ENCODE peak calls at places on chromosome 14, in four cellular contexts. M, V, Q and P are unnamed samples.

GRCh38 chr14:36604757-36605505 is 22.5 kb upstream of the NKX2-8 start:
- DNase-seq in M (peak; percentile 93), V (no peak), Q (peak; percentile 63), P (peak; percentile 77)

GRCh38 chr14:51131516-51131915 is 36.6 kb upstream of the TRIM9 start:
- DNase-seq in M (no peak), V (no peak), Q (no peak), P (no peak)

GRCh38 chr14:34931206-34931605 is 51.6 kb upstream of the SRP54 start:
- DNase-seq in M (no peak), V (peak; percentile 9), Q (no peak), P (no peak)

GRCh38 chr14:84202486-84202885 is 1327.5 kb upstream of the FLRT2 start:
- DNase-seq in M (no peak), V (no peak), Q (no peak), P (no peak)

GRCh38 chr14:72708708-72709475 is 185.0 kb downstream of the DPF3 start:
- DNase-seq in M (no peak), V (no peak), Q (no peak), P (no peak)

GRCh38 chr14:36091096-36091495 is 85.4 kb downstream of the PTCSC3 start:
- DNase-seq in M (peak; percentile 98), V (peak; percentile 23), Q (no peak), P (peak; percentile 12)

GRCh38 chr14:98462908-98463307 is 809.1 kb downstream of the BCL11B start:
- DNase-seq in M (no peak), V (no peak), Q (no peak), P (no peak)

GRCh38 chr14:58275527-58276190 is 22.7 kb upstream of the ARID4A start:
- DNase-seq in M (no peak), V (no peak), Q (no peak), P (no peak)

GRCh38 chr14:98959410-98959809 is 312.6 kb downstream of the BCL11B start:
- DNase-seq in M (no peak), V (no peak), Q (no peak), P (no peak)

GRCh38 chr14:42222924-42223471 is 616.3 kb downstream of the LRFN5 start:
- DNase-seq in M (no peak), V (peak; percentile 67), Q (no peak), P (no peak)

GRCh38 chr14:79443602-79444001 is 767.7 kb downstream of the DIO2 start:
- DNase-seq in M (no peak), V (no peak), Q (no peak), P (no peak)

GRCh38 chr14:91286530-91286937 is 42.0 kb upstream of the GPR68 start:
- DNase-seq in M (peak; percentile 58), V (peak; percentile 21), Q (peak; percentile 73), P (peak; percentile 83)

GRCh38 chr14:95564060-95564459 is 29.2 kb downstream of the GLRX5 start:
- DNase-seq in M (no peak), V (no peak), Q (no peak), P (no peak)

DNA sequence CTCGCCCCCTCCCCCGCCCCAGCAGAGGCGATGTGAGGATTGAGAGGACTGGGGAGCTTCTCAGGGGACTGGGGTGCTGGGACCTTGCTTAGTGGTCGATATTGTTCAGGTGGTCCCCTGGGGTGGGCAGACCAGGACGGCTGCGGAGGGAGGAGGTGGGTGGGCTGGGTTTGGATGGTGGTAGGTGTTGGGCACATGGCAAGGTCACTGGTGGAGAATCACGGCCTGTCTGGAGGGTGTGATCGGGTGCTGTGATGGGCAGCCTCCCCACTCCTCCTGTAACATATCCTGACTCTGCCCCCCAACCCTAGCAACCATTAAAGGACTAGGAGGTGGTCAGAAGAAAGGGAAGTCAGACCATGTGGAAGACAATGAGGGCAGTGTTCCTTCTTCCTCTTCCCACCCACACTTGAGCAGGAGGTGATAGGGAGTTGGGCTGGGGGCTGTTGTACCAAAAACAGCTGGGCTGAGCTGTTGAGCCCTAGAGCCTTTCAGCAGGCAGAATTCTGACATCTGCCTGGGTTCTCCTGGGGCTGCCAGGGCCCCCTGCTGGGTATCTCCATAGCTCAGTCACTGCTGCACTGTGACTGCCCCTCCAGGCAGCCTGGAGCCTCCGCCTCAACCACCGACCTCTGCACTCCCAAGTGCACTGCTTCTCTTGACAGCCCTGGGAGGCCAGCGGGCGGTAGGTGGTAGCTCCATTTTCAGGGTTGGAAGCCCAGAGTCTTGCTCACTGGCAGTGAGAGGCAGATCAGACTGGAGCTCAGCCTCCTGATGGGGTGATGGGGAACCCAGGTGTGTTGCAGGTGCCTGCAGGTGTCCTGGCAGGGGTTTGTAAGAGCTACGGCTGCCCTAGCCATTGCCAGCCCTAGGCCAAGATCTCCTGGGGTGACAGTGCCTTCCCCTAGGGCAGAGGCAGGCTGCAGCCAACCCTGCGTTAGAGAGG is 15.3 kb downstream of the VASH1 start:
- DNase-seq in M (peak; percentile 29), V (no peak), Q (peak; percentile 34), P (no peak)
- TF ChIP-seq SP1 in M (no peak), V (no peak), Q (no peak), P (no peak)

DNA sequence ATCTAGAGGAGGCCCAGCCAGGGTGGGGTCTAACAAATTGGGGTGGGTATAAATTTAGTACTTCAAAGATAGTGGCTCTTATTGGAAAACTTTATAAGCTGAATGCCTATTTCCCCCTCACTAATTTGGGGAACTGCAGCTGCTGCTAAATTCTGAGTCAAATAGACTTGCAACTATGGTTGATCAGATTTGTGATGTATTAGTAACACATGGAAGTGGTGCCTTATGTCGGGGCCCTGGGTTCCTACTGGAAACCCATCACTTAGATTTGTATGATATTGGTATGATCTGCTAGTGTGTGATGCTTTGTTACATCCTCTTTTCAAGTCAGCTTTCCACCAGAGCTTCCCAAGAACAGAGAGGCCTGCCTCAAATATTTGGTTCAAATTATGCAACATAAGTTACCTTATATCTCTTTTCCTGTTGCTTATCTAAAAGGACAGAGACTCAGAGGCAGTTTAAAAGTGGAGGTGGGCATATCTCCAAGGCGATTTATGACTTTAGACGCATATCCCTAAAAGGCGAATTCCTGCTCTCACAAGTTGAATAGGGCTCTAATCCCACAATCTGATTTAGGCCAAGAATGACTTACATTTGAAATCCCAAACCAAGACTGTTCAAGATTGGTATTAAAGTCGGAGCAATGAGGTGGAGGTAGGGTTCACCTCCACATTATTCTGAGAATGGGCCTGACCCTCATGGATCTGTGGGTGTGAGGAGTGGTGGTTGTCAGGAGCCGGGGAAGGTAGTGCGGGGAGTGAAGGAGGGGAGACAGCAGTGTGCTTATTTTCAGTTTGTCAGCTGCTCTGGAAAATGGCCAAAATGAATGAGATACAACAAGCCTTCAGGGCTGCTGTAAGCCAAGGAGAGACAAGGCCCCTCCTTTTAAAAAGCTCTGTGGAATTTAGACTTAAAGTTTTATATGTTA is 425.8 kb downstream of the RAD51B start:
- DNase-seq in M (no peak), V (no peak), Q (peak; percentile 33), P (no peak)
- TF ChIP-seq BHLHE40 in M (no peak), V (no peak), Q (no peak), P (no peak)

GRCh38 chr14:55151601-55152000 is 22.5 kb downstream of the LGALS3 start:
- DNase-seq in M (no peak), V (no peak), Q (no peak), P (no peak)
- TF ChIP-seq TARDBP in M (no peak), V (no peak), Q (no peak), P (no peak)

DNA sequence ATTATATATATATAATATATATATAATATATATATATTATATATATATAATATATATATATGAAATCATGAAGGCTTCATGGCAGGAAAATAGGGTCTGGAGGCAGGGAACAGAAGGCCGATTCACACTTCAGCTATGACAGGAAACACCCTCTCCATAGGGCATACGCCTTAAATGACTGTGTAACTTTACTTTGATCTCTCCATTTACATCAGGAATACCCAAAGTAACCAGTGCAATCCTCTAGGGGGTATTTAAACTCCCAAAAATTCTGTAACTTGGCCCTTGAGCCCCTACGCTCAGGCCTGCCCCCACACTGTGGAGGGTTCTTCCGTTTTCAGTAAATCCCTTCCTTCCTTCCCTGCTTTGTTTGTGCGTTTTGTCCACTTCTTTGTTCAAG is 40.4 kb upstream of the PPP2R5C start:
- DNase-seq in M (no peak), V (no peak), Q (no peak), P (peak; percentile 1)
- TF ChIP-seq SP1 in M (no peak), V (no peak), Q (no peak), P (no peak)

GRCh38 chr14:70665448-70666363 is 24.0 kb downstream of the TTC9 start:
- DNase-seq in M (no peak), V (peak; percentile 90), Q (no peak), P (no peak)

GRCh38 chr14:70662816-70663215 is 21.1 kb downstream of the TTC9 start:
- DNase-seq in M (no peak), V (no peak), Q (no peak), P (no peak)

GRCh38 chr14:70664698-70665447 is 23.2 kb downstream of the TTC9 start:
- DNase-seq in M (no peak), V (no peak), Q (no peak), P (no peak)

GRCh38 chr14:70662080-70662479 is 20.4 kb downstream of the TTC9 start:
- DNase-seq in M (no peak), V (no peak), Q (no peak), P (no peak)

DNA sequence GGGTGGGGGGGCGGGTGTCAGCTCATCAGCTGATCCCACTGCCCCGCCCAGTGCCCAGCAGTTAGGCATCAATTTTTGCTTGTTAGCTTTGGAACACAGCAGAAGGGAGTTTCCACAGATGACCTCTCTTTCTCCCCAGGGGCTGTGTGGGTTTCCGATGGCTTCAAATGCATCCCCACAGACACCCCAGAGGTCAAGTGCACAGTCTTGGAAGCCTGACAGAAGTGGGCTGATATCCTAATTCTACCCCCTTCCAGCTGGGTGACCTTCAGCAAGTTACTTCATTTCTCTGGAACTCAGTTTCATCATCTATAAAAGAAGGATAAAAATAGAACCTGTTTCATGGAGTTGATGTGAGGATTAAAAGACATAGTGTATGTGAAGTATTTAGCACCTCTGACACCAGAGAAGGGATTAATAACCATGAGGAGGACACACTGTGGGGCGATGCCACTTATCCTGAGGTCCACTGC is 22.0 kb downstream of the TTC9 start:
- DNase-seq in M (no peak), V (peak; percentile 90), Q (no peak), P (no peak)
- TF ChIP-seq BHLHE40 in M (no peak), V (peak; percentile 50), Q (no peak), P (no peak)

GRCh38 chr14:59529189-59529588 is 44.9 kb downstream of the JKAMP start:
- DNase-seq in M (no peak), V (no peak), Q (no peak), P (no peak)

GRCh38 chr14:59537476-59537875 is 39.1 kb downstream of the CCDC175 start:
- DNase-seq in M (no peak), V (no peak), Q (no peak), P (no peak)

GRCh38 chr14:59530349-59530748 is 46.0 kb downstream of the JKAMP start:
- DNase-seq in M (no peak), V (no peak), Q (no peak), P (no peak)

GRCh38 chr14:59534361-59534987 is 42.1 kb downstream of the CCDC175 start:
- DNase-seq in M (no peak), V (no peak), Q (no peak), P (no peak)
- TF ChIP-seq TARDBP in M (no peak), V (no peak), Q (no peak), P (no peak)

GRCh38 chr14:103343164-103343879 is 9.3 kb downstream of the EIF5 start:
- DNase-seq in M (no peak), V (no peak), Q (peak; percentile 17), P (no peak)

GRCh38 chr14:103343905-103344797 is 10.1 kb downstream of the EIF5 start:
- DNase-seq in M (no peak), V (no peak), Q (no peak), P (no peak)

GRCh38 chr14:103347091-103347815 is 13.2 kb downstream of the EIF5 start:
- DNase-seq in M (peak; percentile 57), V (no peak), Q (no peak), P (no peak)

GRCh38 chr14:103348154-103348553 is 14.1 kb downstream of the EIF5 start:
- DNase-seq in M (no peak), V (no peak), Q (no peak), P (no peak)

GRCh38 chr14:103346286-103346685 is 12.2 kb downstream of the EIF5 start:
- DNase-seq in M (no peak), V (no peak), Q (no peak), P (no peak)
- TF ChIP-seq SP1 in M (no peak), V (no peak), Q (no peak), P (no peak)

GRCh38 chr14:75854247-75854799 is 127.5 kb downstream of the TGFB3 start:
- DNase-seq in M (no peak), V (no peak), Q (no peak), P (no peak)
- TF ChIP-seq BHLHE40 in M (no peak), V (no peak), Q (no peak), P (no peak)